ENCODE peak calls at places on chromosomes 16 and 17, in ten cellular contexts. A is HCT116, X is GM12891, D is adrenal gland, Q is prostate gland, C is uterus, K is heart left ventricle, L is right lobe of liver, E is lower leg skin, P is ovary. U is an unnamed sample.

GRCh38 chr17:19270347-19270950 is 33.3 kb downstream of the EPN2 start:
- DNase-seq in A (no peak), X (no peak), D (no peak), Q (no peak), C (no peak), K (peak), L (no peak), E (no peak), P (no peak), U (no peak)

GRCh38 chr16:2489581-2489980 is 14.7 kb downstream of the TBC1D24 start:
- DNase-seq in A (no peak), X (no peak), D (no peak), Q (no peak), C (no peak), K (no peak), L (no peak), E (no peak), P (no peak), U (no peak)

GRCh38 chr17:47253541-47254402 is at the start of gene ITGB3:
- DNase-seq in A (peak), X (peak), D (peak), Q (peak), C (peak), K (peak), L (peak), E (no peak), P (peak), U (peak)

GRCh38 chr17:63954402-63955063 is 18.2 kb downstream of the SCN4A start:
- DNase-seq in A (no peak), X (peak), D (no peak), Q (no peak), C (no peak), K (no peak), L (no peak), E (no peak), P (no peak), U (no peak)

GRCh38 chr16:75251280-75252048 is at the start of gene BCAR1:
- DNase-seq in A (no peak), X (peak), D (peak), Q (peak), C (peak), K (peak), L (peak), E (peak), P (peak), U (peak)

GRCh38 chr16:20865420-20866126 is 34.6 kb downstream of the DCUN1D3 start:
- DNase-seq in A (peak), X (no peak), D (no peak), Q (no peak), C (no peak), K (no peak), L (no peak), E (no peak), P (no peak), U (no peak)

GRCh38 chr17:82483204-82483660 is 24.7 kb downstream of the NARF start:
- DNase-seq in A (no peak), X (no peak), D (no peak), Q (no peak), C (no peak), K (no peak), L (no peak), E (no peak), P (no peak), U (no peak)

GRCh38 chr17:43645765-43646481 is 15.8 kb downstream of the MEOX1 start:
- DNase-seq in A (no peak), X (no peak), D (peak), Q (no peak), C (peak), K (peak), L (peak), E (peak), P (peak), U (no peak)

GRCh38 chr17:14664511-14664910 is 363.6 kb downstream of the HS3ST3B1 start:
- DNase-seq in A (no peak), X (no peak), D (no peak), Q (no peak), C (no peak), K (no peak), L (no peak), E (no peak), P (no peak), U (no peak)

GRCh38 chr17:32870027-32870670 is 6.8 kb downstream of the MYO1D start:
- DNase-seq in A (no peak), X (no peak), D (peak), Q (no peak), C (peak), K (peak), L (no peak), E (peak), P (peak), U (no peak)

GRCh38 chr17:10295728-10296343 is 77.0 kb downstream of the MYH13 start:
- DNase-seq in A (peak), X (peak), D (peak), Q (peak), C (peak), K (peak), L (no peak), E (no peak), P (peak), U (peak)

GRCh38 chr17:17077861-17078732 is 35.8 kb downstream of the MPRIP start:
- DNase-seq in A (no peak), X (no peak), D (no peak), Q (no peak), C (peak), K (no peak), L (peak), E (no peak), P (no peak), U (no peak)

GRCh38 chr16:13697568-13697967 is 222.4 kb upstream of the ERCC4 start:
- DNase-seq in A (no peak), X (no peak), D (no peak), Q (no peak), C (no peak), K (no peak), L (no peak), E (no peak), P (no peak), U (no peak)

GRCh38 chr17:70116919-70117318 is 41.9 kb downstream of the KCNJ16 start:
- DNase-seq in A (no peak), X (no peak), D (no peak), Q (no peak), C (no peak), K (no peak), L (no peak), E (no peak), P (no peak), U (no peak)

GRCh38 chr17:82497483-82498405 is 21.8 kb upstream of the FOXK2 start:
- DNase-seq in A (no peak), X (no peak), D (peak), Q (no peak), C (peak), K (peak), L (no peak), E (no peak), P (peak), U (no peak)

GRCh38 chr17:36089888-36090836 is at the start of gene CCL3:
- DNase-seq in A (no peak), X (peak), D (no peak), Q (no peak), C (no peak), K (peak), L (no peak), E (no peak), P (no peak), U (peak)

GRCh38 chr17:57044976-57045867 is 39.8 kb upstream of the AKAP1 start:
- DNase-seq in A (no peak), X (peak), D (no peak), Q (no peak), C (no peak), K (no peak), L (no peak), E (no peak), P (no peak), U (no peak)

GRCh38 chr16:55929184-55929583 is 54.0 kb upstream of the CES5A start:
- DNase-seq in A (no peak), X (no peak), D (no peak), Q (no peak), C (no peak), K (no peak), L (no peak), E (no peak), P (no peak), U (no peak)

GRCh38 chr17:61183793-61184192 is 215.8 kb upstream of the TBX2 start:
- DNase-seq in A (no peak), X (no peak), D (no peak), Q (no peak), C (no peak), K (no peak), L (no peak), E (no peak), P (no peak), U (no peak)

GRCh38 chr17:2034157-2034556 is 4.2 kb downstream of the DPH1 start:
- DNase-seq in A (no peak), X (no peak), D (no peak), Q (no peak), C (no peak), K (no peak), L (no peak), E (no peak), P (no peak), U (no peak)

GRCh38 chr17:7444682-7445010 is 215 bp upstream of the CHRNB1 start:
- DNase-seq in A (no peak), X (no peak), D (no peak), Q (no peak), C (no peak), K (no peak), L (no peak), E (no peak), P (no peak), U (no peak)

GRCh38 chr17:81518785-81519283 is 6.2 kb upstream of the ACTG1 start:
- DNase-seq in A (no peak), X (no peak), D (no peak), Q (no peak), C (peak), K (no peak), L (peak), E (no peak), P (no peak), U (no peak)

GRCh38 chr17:27502526-27503324 is 46.5 kb downstream of the KSR1 start:
- DNase-seq in A (no peak), X (no peak), D (peak), Q (no peak), C (no peak), K (no peak), L (no peak), E (no peak), P (peak), U (no peak)

GRCh38 chr17:8698142-8699050 is 46.2 kb downstream of the CCDC42 start:
- DNase-seq in A (no peak), X (no peak), D (peak), Q (peak), C (peak), K (peak), L (no peak), E (no peak), P (peak), U (no peak)

GRCh38 chr17:76737082-76737675 is at the start of gene SRSF2:
- DNase-seq in A (peak), X (peak), D (peak), Q (peak), C (peak), K (peak), L (peak), E (peak), P (peak), U (peak)
- TF ChIP-seq POLR2A in A (peak), X (peak), D (peak), Q (peak), C (peak), K (peak), L (peak), E (peak), P (peak), U (peak)

GRCh38 chr16:8674413-8675022 is at the start of gene ABAT:
- DNase-seq in A (peak), X (peak), D (peak), Q (peak), C (peak), K (peak), L (peak), E (peak), P (peak), U (peak)
- TF ChIP-seq POLR2A in A (peak), X (peak), D (peak), Q (peak), C (peak), K (peak), L (peak), E (no peak), P (peak), U (no peak)

GRCh38 chr16:23833960-23834685 is 1.7 kb upstream of the PRKCB start:
- DNase-seq in A (no peak), X (no peak), D (no peak), Q (no peak), C (no peak), K (no peak), L (no peak), E (no peak), P (no peak), U (no peak)

GRCh38 chr16:23833504-23833903 is 2.3 kb upstream of the PRKCB start:
- DNase-seq in A (no peak), X (no peak), D (no peak), Q (no peak), C (no peak), K (no peak), L (no peak), E (no peak), P (no peak), U (no peak)

GRCh38 chr16:23836404-23837291 is 865 bp downstream of the PRKCB start:
- DNase-seq in A (no peak), X (peak), D (no peak), Q (no peak), C (no peak), K (no peak), L (peak), E (no peak), P (no peak), U (no peak)

GRCh38 chr16:23836078-23836403 is 258 bp downstream of the PRKCB start:
- DNase-seq in A (no peak), X (no peak), D (no peak), Q (no peak), C (no peak), K (no peak), L (no peak), E (no peak), P (no peak), U (no peak)

GRCh38 chr16:23835390-23836077 is at the start of gene PRKCB:
- DNase-seq in A (no peak), X (peak), D (peak), Q (peak), C (peak), K (peak), L (peak), E (peak), P (peak), U (no peak)
- TF ChIP-seq POLR2A in A (no peak), X (no peak), D (no peak), Q (no peak), C (no peak), K (no peak), L (no peak), E (no peak), P (no peak), U (no peak)

GRCh38 chr16:27406729-27407128 is 4.8 kb downstream of the IL21R start:
- DNase-seq in A (no peak), X (no peak), D (no peak), Q (no peak), C (no peak), K (no peak), L (no peak), E (no peak), P (no peak), U (no peak)

GRCh38 chr16:27408012-27408601 is 6.1 kb downstream of the IL21R start:
- DNase-seq in A (no peak), X (no peak), D (no peak), Q (no peak), C (no peak), K (no peak), L (no peak), E (no peak), P (no peak), U (no peak)

GRCh38 chr16:27408602-27409031 is 6.6 kb downstream of the IL21R start:
- DNase-seq in A (no peak), X (no peak), D (no peak), Q (no peak), C (no peak), K (no peak), L (no peak), E (no peak), P (no peak), U (no peak)

GRCh38 chr16:27405546-27406451 is 3.8 kb downstream of the IL21R start:
- DNase-seq in A (no peak), X (no peak), D (no peak), Q (no peak), C (no peak), K (no peak), L (no peak), E (no peak), P (no peak), U (no peak)

DNA sequence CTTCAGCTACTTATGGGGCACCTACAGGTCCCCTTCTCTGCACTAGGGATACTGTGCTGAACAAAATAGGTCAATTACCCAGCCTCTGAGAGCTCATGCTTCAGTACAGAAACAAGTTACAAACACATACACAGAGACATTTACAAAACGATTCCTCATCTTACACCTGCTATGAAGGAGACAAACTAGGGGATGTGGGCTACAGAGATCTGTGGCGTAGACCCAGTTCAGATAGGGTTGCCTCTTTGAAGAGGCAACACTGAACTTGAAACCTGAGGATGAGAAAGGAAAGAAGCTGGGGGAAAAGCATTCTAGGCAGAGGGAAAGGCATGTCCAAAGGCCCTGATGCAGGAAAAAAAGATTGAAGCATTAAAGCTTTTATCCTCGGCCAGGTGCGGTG is 5.2 kb downstream of the IL21R start:
- DNase-seq in A (no peak), X (no peak), D (no peak), Q (no peak), C (no peak), K (no peak), L (no peak), E (no peak), P (no peak), U (no peak)
- TF ChIP-seq POLR2A in A (no peak), X (no peak), D (no peak), Q (no peak), C (no peak), K (no peak), L (no peak), E (no peak), P (no peak), U (no peak)

GRCh38 chr17:49216482-49216881 is 6.0 kb downstream of the ABI3 start:
- DNase-seq in A (no peak), X (no peak), D (no peak), Q (no peak), C (no peak), K (no peak), L (no peak), E (no peak), P (no peak), U (no peak)

GRCh38 chr17:49216953-49217650 is 6.6 kb downstream of the ABI3 start:
- DNase-seq in A (no peak), X (no peak), D (peak), Q (no peak), C (no peak), K (peak), L (peak), E (peak), P (no peak), U (no peak)

GRCh38 chr17:49219987-49220386 is 9.5 kb downstream of the ABI3 start:
- DNase-seq in A (no peak), X (no peak), D (no peak), Q (no peak), C (no peak), K (no peak), L (no peak), E (no peak), P (no peak), U (no peak)

GRCh38 chr17:49218941-49219913 is 8.7 kb downstream of the ABI3 start:
- DNase-seq in A (no peak), X (peak), D (no peak), Q (no peak), C (no peak), K (peak), L (peak), E (no peak), P (no peak), U (no peak)

DNA sequence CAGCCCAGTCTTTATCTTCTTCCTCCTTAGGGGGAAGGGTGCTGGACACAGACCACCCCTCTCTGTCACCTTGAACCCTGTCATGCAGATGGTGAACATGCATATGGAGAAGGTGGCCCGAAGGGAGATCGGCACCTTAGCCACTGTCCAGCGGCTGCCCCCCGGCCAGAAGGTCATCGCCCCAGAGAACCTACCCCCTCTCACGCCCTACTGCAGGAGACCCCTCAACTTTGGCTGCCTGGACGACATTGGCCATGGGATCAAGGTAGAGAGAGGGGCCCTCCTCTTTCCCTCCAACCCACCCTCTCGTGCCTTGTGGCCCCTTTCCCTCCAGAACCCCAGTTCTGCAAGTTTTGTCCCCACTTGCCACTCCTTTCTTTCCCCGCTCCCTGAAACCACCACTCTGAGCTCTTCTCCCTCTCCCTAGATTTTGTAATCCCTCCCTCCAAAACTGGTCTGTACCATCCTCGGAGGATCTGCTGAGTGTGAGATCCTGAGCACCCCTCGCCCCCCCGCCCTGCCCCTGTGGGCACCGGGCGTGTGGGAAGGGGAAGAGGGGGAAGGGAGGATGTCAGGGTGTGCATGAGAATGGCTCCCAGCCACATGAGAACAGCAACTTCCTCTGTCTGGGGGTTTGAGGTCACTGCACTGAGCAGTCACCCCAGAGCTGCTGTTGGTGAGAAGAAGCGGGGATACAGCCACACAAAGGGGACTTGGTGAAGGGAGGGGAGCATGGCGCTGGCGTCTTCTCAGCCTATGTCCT is 7.3 kb downstream of the ABI3 start:
- DNase-seq in A (no peak), X (peak), D (peak), Q (peak), C (no peak), K (peak), L (peak), E (peak), P (no peak), U (no peak)
- TF ChIP-seq POLR2A in A (no peak), X (peak), D (no peak), Q (no peak), C (no peak), K (no peak), L (no peak), E (no peak), P (no peak), U (no peak)

U was measured in H54.